ENCODE peak calls at places on chromosomes 16 and 17, in six cellular contexts. V, K, T, Q, W and A are unnamed samples.

GRCh38 chr17:16215965-16216316 is 607 bp upstream of the NCOR1 start:
- DNase-seq in V (no peak), K (peak), T (no peak), Q (no peak), W (no peak), A (no peak)

GRCh38 chr16:86490859-86491642 is 19.3 kb upstream of the FOXF1 start:
- DNase-seq in V (no peak), K (no peak), T (no peak), Q (no peak), W (no peak), A (no peak)

GRCh38 chr17:50087246-50087911 is 7.8 kb upstream of the PDK2 start:
- DNase-seq in V (peak), K (peak), T (peak), Q (no peak), W (no peak), A (peak)

GRCh38 chr17:28492352-28493310 is 13.5 kb upstream of the FOXN1 start:
- DNase-seq in V (peak), K (no peak), T (no peak), Q (no peak), W (no peak), A (no peak)

GRCh38 chr16:2919511-2920255 is 8.0 kb downstream of the FLYWCH1 start:
- DNase-seq in V (peak), K (peak), T (no peak), Q (no peak), W (peak), A (peak)

GRCh38 chr17:1460233-1460632 is 4.2 kb upstream of the CRK start:
- DNase-seq in V (peak), K (no peak), T (peak), Q (peak), W (no peak), A (peak)

GRCh38 chr17:58302171-58302918 is 21.6 kb upstream of the MPO start:
- DNase-seq in V (no peak), K (no peak), T (no peak), Q (no peak), W (peak), A (no peak)

GRCh38 chr16:8721693-8722348 is 47.4 kb downstream of the ABAT start:
- DNase-seq in V (no peak), K (no peak), T (no peak), Q (no peak), W (no peak), A (no peak)

GRCh38 chr17:75688209-75688771 is 21.2 kb downstream of the SAP30BP start:
- DNase-seq in V (peak), K (no peak), T (no peak), Q (no peak), W (no peak), A (no peak)

GRCh38 chr16:4404247-4404966 is 12.0 kb downstream of the CORO7 start:
- DNase-seq in V (no peak), K (no peak), T (peak), Q (no peak), W (no peak), A (peak)
- TF ChIP-seq CTCF in V (peak), K (peak), T (peak), Q (peak), W (peak), A (peak)

GRCh38 chr17:69452664-69453260 is 38.3 kb downstream of the MAP2K6 start:
- DNase-seq in V (no peak), K (no peak), T (no peak), Q (no peak), W (no peak), A (no peak)
- TF ChIP-seq CTCF in V (no peak), K (no peak), T (no peak), Q (no peak), W (no peak), A (no peak)

DNA sequence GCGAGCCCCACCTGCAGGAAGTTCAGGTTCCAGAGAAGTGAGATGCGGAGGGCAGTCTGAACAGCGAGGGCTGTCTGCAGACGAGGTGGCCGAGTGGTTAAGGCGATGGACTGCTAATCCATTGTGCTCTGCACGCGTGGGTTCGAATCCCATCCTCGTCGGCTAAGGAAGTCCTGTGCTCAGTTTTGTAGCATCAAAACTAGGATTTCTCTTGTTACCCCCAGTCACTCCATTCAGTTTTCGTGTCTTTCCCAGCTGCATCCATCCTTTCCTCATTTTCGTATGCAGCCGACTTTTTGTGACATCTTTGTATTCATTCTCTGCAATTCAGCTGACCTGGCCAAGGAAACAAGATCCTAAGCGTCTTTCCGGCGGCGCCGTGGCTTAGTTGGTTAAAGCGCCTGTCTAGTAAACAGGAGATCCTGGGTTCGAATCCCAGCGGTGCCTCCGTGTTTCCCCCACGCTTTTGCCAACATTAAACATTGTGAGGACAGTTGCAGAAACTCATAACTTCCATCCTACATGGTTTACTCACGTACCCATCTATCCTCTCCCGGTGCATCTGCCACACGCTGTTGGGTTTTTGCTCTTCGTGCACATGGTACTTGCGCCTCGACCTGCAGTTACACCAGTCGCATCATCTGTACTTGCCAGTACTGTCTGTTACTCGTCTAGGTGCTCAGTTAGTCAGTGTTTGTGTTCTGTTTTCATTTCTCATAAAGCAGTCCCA is 3.0 kb downstream of the BORCS6 start:
- DNase-seq in V (peak), K (peak), T (peak), Q (peak), W (peak), A (peak)
- TF ChIP-seq CTCF in V (no peak), K (no peak), T (peak), Q (no peak), W (no peak), A (no peak)

DNA sequence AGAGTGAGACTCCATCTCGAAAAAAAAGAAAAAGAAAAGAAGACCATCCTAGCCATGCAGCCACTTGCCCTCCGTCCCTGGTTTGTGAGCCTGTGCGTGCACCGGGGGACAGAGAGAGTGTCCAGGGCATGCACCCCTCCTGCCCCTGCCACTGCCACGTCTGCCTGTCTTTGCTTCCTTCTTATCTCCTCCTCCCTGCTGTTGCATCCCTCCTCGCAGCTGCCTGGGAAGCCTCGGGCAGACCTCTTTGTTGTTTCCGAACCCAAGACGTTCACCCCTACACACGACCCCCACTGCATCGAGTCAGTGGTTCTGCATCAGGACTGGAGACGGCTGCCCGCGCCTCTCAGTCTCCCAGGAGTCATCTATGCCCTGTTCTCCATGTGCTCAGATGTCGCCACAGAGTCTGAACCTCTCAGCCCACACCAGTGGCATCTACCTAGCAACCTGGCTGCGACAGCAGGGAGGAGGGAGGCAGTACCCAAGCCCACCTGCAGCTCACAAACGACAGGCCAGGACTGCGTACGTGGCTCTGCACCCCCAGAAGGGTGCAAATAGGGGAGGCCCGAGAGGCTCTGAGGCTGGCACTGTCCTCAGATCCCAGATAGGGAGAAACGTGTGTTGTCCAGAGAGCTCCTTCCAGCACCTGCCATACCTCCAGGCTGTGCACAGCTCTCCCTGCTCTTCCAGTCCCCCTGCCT is 5.2 kb downstream of the TIMP2 start:
- DNase-seq in V (no peak), K (no peak), T (no peak), Q (no peak), W (no peak), A (no peak)
- TF ChIP-seq CTCF in V (no peak), K (no peak), T (no peak), Q (no peak), W (no peak), A (no peak)

GRCh38 chr16:81443688-81444447 is 740 bp upstream of the CMIP start:
- DNase-seq in V (no peak), K (no peak), T (peak), Q (no peak), W (no peak), A (peak)

GRCh38 chr16:81445926-81446317 is 1.3 kb downstream of the CMIP start:
- DNase-seq in V (no peak), K (no peak), T (no peak), Q (no peak), W (no peak), A (no peak)

GRCh38 chr16:81444448-81445121 is at the start of gene CMIP:
- DNase-seq in V (peak), K (peak), T (peak), Q (no peak), W (no peak), A (peak)

GRCh38 chr16:81446318-81447275 is 2.0 kb downstream of the CMIP start:
- DNase-seq in V (peak), K (no peak), T (no peak), Q (no peak), W (no peak), A (peak)

GRCh38 chr16:81445143-81445922 is 725 bp downstream of the CMIP start:
- DNase-seq in V (peak), K (no peak), T (no peak), Q (no peak), W (no peak), A (peak)
- TF ChIP-seq CTCF in V (no peak), K (peak), T (peak), Q (peak), W (peak), A (no peak)